ENCODE peak calls at places on chromosomes 2 and 18, in seven cellular contexts. One of them, this sample, is unnamed.

GRCh38 chr18:23146861-23147469 is 11.7 kb downstream of the CABLES1 start:
- DNase-seq in heart left ventricle: no peak
- DNase-seq in IMR-90: no peak
- DNase-seq in tibial nerve: peak; percentile 30
- DNase-seq in cardiac muscle cell: no peak
- DNase-seq in GM06990: no peak
- DNase-seq in A673: no peak
- DNase-seq in this sample: no peak

GRCh38 chr2:44869761-44870160 is 71.7 kb upstream of the SIX3 start:
- DNase-seq in heart left ventricle: no peak
- DNase-seq in IMR-90: no peak
- DNase-seq in tibial nerve: no peak
- DNase-seq in cardiac muscle cell: no peak
- DNase-seq in GM06990: no peak
- DNase-seq in A673: no peak
- DNase-seq in this sample: no peak

GRCh38 chr2:111171337-111171930 is 50.7 kb downstream of the BCL2L11 start:
- DNase-seq in heart left ventricle: no peak
- DNase-seq in IMR-90: no peak
- DNase-seq in tibial nerve: no peak
- DNase-seq in cardiac muscle cell: no peak
- DNase-seq in GM06990: no peak
- DNase-seq in A673: no peak
- DNase-seq in this sample: no peak

GRCh38 chr2:128388414-128389032 is 69.9 kb upstream of the HS6ST1 start:
- DNase-seq in heart left ventricle: no peak
- DNase-seq in IMR-90: peak; percentile 16
- DNase-seq in tibial nerve: no peak
- DNase-seq in cardiac muscle cell: peak; percentile 29
- DNase-seq in GM06990: no peak
- DNase-seq in A673: no peak
- DNase-seq in this sample: no peak

GRCh38 chr2:235116885-235117492 is 165.2 kb downstream of the SH3BP4 start:
- DNase-seq in heart left ventricle: no peak
- DNase-seq in IMR-90: peak; percentile 48
- DNase-seq in tibial nerve: no peak
- DNase-seq in cardiac muscle cell: peak; percentile 65
- DNase-seq in GM06990: no peak
- DNase-seq in A673: peak; percentile 79
- DNase-seq in this sample: no peak

GRCh38 chr2:67836861-67837260 is 225.9 kb downstream of the C1D start:
- DNase-seq in heart left ventricle: no peak
- DNase-seq in IMR-90: no peak
- DNase-seq in tibial nerve: no peak
- DNase-seq in cardiac muscle cell: no peak
- DNase-seq in GM06990: no peak
- DNase-seq in A673: no peak
- DNase-seq in this sample: no peak

GRCh38 chr18:21904856-21905255 is 164.3 kb downstream of the MIB1 start:
- DNase-seq in heart left ventricle: no peak
- DNase-seq in IMR-90: no peak
- DNase-seq in tibial nerve: peak; percentile 39
- DNase-seq in cardiac muscle cell: peak; percentile 34
- DNase-seq in GM06990: no peak
- DNase-seq in A673: no peak
- DNase-seq in this sample: no peak

GRCh38 chr2:98026927-98027522 is 31.3 kb upstream of the TMEM131 start:
- DNase-seq in heart left ventricle: no peak
- DNase-seq in IMR-90: no peak
- DNase-seq in tibial nerve: no peak
- DNase-seq in cardiac muscle cell: no peak
- DNase-seq in GM06990: peak; percentile 80
- DNase-seq in A673: no peak
- DNase-seq in this sample: peak; percentile 79

GRCh38 chr2:159032580-159032979 is 64.1 kb downstream of the TANC1 start:
- DNase-seq in heart left ventricle: no peak
- DNase-seq in IMR-90: no peak
- DNase-seq in tibial nerve: no peak
- DNase-seq in cardiac muscle cell: no peak
- DNase-seq in GM06990: no peak
- DNase-seq in A673: no peak
- DNase-seq in this sample: no peak

GRCh38 chr2:95278637-95279225 is 4.5 kb downstream of the PROM2 start:
- DNase-seq in heart left ventricle: no peak
- DNase-seq in IMR-90: no peak
- DNase-seq in tibial nerve: no peak
- DNase-seq in cardiac muscle cell: no peak
- DNase-seq in GM06990: no peak
- DNase-seq in A673: no peak
- DNase-seq in this sample: no peak

GRCh38 chr18:28174181-28174906 is 2.6 kb downstream of the CDH2 start:
- DNase-seq in heart left ventricle: no peak
- DNase-seq in IMR-90: no peak
- DNase-seq in tibial nerve: no peak
- DNase-seq in cardiac muscle cell: no peak
- DNase-seq in GM06990: no peak
- DNase-seq in A673: no peak
- DNase-seq in this sample: no peak

GRCh38 chr2:232883116-232883721 is 13.2 kb downstream of the SNORC start:
- DNase-seq in heart left ventricle: no peak
- DNase-seq in IMR-90: no peak
- DNase-seq in tibial nerve: no peak
- DNase-seq in cardiac muscle cell: no peak
- DNase-seq in GM06990: no peak
- DNase-seq in A673: no peak
- DNase-seq in this sample: no peak

GRCh38 chr2:174916270-174916930 is 88.8 kb downstream of the CHN1 start:
- DNase-seq in heart left ventricle: no peak
- DNase-seq in IMR-90: no peak
- DNase-seq in tibial nerve: no peak
- DNase-seq in cardiac muscle cell: no peak
- DNase-seq in GM06990: no peak
- DNase-seq in A673: no peak
- DNase-seq in this sample: no peak

GRCh38 chr2:156156580-156156979 is 175.9 kb downstream of the NR4A2 start:
- DNase-seq in heart left ventricle: no peak
- DNase-seq in IMR-90: no peak
- DNase-seq in tibial nerve: no peak
- DNase-seq in cardiac muscle cell: no peak
- DNase-seq in GM06990: no peak
- DNase-seq in A673: no peak
- DNase-seq in this sample: no peak

GRCh38 chr2:38692636-38693318 is 26.9 kb downstream of the GALM start:
- DNase-seq in heart left ventricle: no peak
- DNase-seq in IMR-90: no peak
- DNase-seq in tibial nerve: no peak
- DNase-seq in cardiac muscle cell: no peak
- DNase-seq in GM06990: no peak
- DNase-seq in A673: no peak
- DNase-seq in this sample: no peak

GRCh38 chr2:158459161-158460003 is 2.6 kb downstream of the PKP4 start:
- DNase-seq in heart left ventricle: no peak
- DNase-seq in IMR-90: no peak
- DNase-seq in tibial nerve: no peak
- DNase-seq in cardiac muscle cell: peak; percentile 3
- DNase-seq in GM06990: no peak
- DNase-seq in A673: peak; percentile 31
- DNase-seq in this sample: no peak

GRCh38 chr2:133733856-133734255 is 165.6 kb upstream of the NCKAP5 start:
- DNase-seq in heart left ventricle: no peak
- DNase-seq in IMR-90: peak; percentile 85
- DNase-seq in tibial nerve: no peak
- DNase-seq in cardiac muscle cell: peak; percentile 34
- DNase-seq in GM06990: no peak
- DNase-seq in A673: no peak
- DNase-seq in this sample: no peak

GRCh38 chr18:32373995-32374394 is 96.7 kb downstream of the GAREM1 start:
- DNase-seq in heart left ventricle: no peak
- DNase-seq in IMR-90: peak; percentile 52
- DNase-seq in tibial nerve: no peak
- DNase-seq in cardiac muscle cell: peak; percentile 75
- DNase-seq in GM06990: no peak
- DNase-seq in A673: peak; percentile 77
- DNase-seq in this sample: no peak

GRCh38 chr18:6203791-6204190 is 210.9 kb downstream of the L3MBTL4 start:
- DNase-seq in heart left ventricle: no peak
- DNase-seq in IMR-90: no peak
- DNase-seq in tibial nerve: no peak
- DNase-seq in cardiac muscle cell: no peak
- DNase-seq in GM06990: no peak
- DNase-seq in A673: no peak
- DNase-seq in this sample: no peak

GRCh38 chr2:119006441-119006840 is 64.4 kb downstream of the MARCO start:
- DNase-seq in heart left ventricle: no peak
- DNase-seq in IMR-90: no peak
- DNase-seq in tibial nerve: no peak
- DNase-seq in cardiac muscle cell: no peak
- DNase-seq in GM06990: no peak
- DNase-seq in A673: no peak
- DNase-seq in this sample: no peak

GRCh38 chr18:46096651-46097300 is 1.3 kb downstream of the ATP5F1A start:
- DNase-seq in heart left ventricle: no peak
- DNase-seq in IMR-90: no peak
- DNase-seq in tibial nerve: no peak
- DNase-seq in cardiac muscle cell: no peak
- DNase-seq in GM06990: no peak
- DNase-seq in A673: no peak
- DNase-seq in this sample: peak; percentile 28

GRCh38 chr2:170928036-170928823 is 823 bp upstream of the GORASP2 start:
- DNase-seq in heart left ventricle: no peak
- DNase-seq in IMR-90: peak; percentile 31
- DNase-seq in tibial nerve: no peak
- DNase-seq in cardiac muscle cell: peak; percentile 6
- DNase-seq in GM06990: no peak
- DNase-seq in A673: peak; percentile 39
- DNase-seq in this sample: no peak

GRCh38 chr18:75530548-75531211 is 103.2 kb upstream of the SMIM21 start:
- DNase-seq in heart left ventricle: peak; percentile 76
- DNase-seq in IMR-90: peak; percentile 22
- DNase-seq in tibial nerve: no peak
- DNase-seq in cardiac muscle cell: peak; percentile 46
- DNase-seq in GM06990: no peak
- DNase-seq in A673: no peak
- DNase-seq in this sample: no peak

GRCh38 chr2:237209046-237209375 is 123.3 kb downstream of the COPS8 start:
- DNase-seq in heart left ventricle: no peak
- DNase-seq in IMR-90: no peak
- DNase-seq in tibial nerve: no peak
- DNase-seq in cardiac muscle cell: no peak
- DNase-seq in GM06990: no peak
- DNase-seq in A673: peak; percentile 30
- DNase-seq in this sample: no peak

GRCh38 chr18:79856119-79857080 is 58.7 kb downstream of the KCNG2 start:
- DNase-seq in heart left ventricle: no peak
- DNase-seq in IMR-90: peak; percentile 25
- DNase-seq in tibial nerve: no peak
- DNase-seq in cardiac muscle cell: peak; percentile 63
- DNase-seq in GM06990: peak; percentile 32
- DNase-seq in A673: peak; percentile 78
- DNase-seq in this sample: peak; percentile 60

GRCh38 chr2:173075781-173076556 is at the start of gene MAP3K20:
- DNase-seq in heart left ventricle: peak; percentile 91
- DNase-seq in IMR-90: peak; percentile 71
- DNase-seq in tibial nerve: peak; percentile 63
- DNase-seq in cardiac muscle cell: peak; percentile 78
- DNase-seq in GM06990: peak; percentile 67
- DNase-seq in A673: peak; percentile 83
- DNase-seq in this sample: peak; percentile 72

GRCh38 chr2:208546860-208547650 is 140.5 kb downstream of the PTH2R start:
- DNase-seq in heart left ventricle: no peak
- DNase-seq in IMR-90: no peak
- DNase-seq in tibial nerve: no peak
- DNase-seq in cardiac muscle cell: no peak
- DNase-seq in GM06990: no peak
- DNase-seq in A673: no peak
- DNase-seq in this sample: no peak

GRCh38 chr2:208548689-208549088 is 142.1 kb downstream of the PTH2R start:
- DNase-seq in heart left ventricle: no peak
- DNase-seq in IMR-90: no peak
- DNase-seq in tibial nerve: no peak
- DNase-seq in cardiac muscle cell: no peak
- DNase-seq in GM06990: no peak
- DNase-seq in A673: no peak
- DNase-seq in this sample: no peak

GRCh38 chr2:208546107-208546506 is 139.5 kb downstream of the PTH2R start:
- DNase-seq in heart left ventricle: no peak
- DNase-seq in IMR-90: no peak
- DNase-seq in tibial nerve: no peak
- DNase-seq in cardiac muscle cell: no peak
- DNase-seq in GM06990: no peak
- DNase-seq in A673: no peak
- DNase-seq in this sample: no peak

GRCh38 chr2:208542465-208543041 is 136.0 kb downstream of the PTH2R start:
- DNase-seq in heart left ventricle: no peak
- DNase-seq in IMR-90: no peak
- DNase-seq in tibial nerve: no peak
- DNase-seq in cardiac muscle cell: no peak
- DNase-seq in GM06990: no peak
- DNase-seq in A673: no peak
- DNase-seq in this sample: no peak

GRCh38 chr2:208545398-208546042 is 138.9 kb downstream of the PTH2R start:
- DNase-seq in heart left ventricle: no peak
- DNase-seq in IMR-90: no peak
- DNase-seq in tibial nerve: no peak
- DNase-seq in cardiac muscle cell: no peak
- DNase-seq in GM06990: no peak
- DNase-seq in A673: no peak
- DNase-seq in this sample: no peak
- TF ChIP-seq CTCF in heart left ventricle: no peak
- TF ChIP-seq CTCF in IMR-90: no peak
- TF ChIP-seq CTCF in tibial nerve: no peak
- TF ChIP-seq CTCF in cardiac muscle cell: no peak
- TF ChIP-seq CTCF in GM06990: no peak
- TF ChIP-seq CTCF in A673: no peak
- TF ChIP-seq CTCF in this sample: no peak

GRCh38 chr18:13216732-13217465 is 1.7 kb upstream of the LDLRAD4 start:
- DNase-seq in heart left ventricle: peak; percentile 72
- DNase-seq in IMR-90: no peak
- DNase-seq in tibial nerve: no peak
- DNase-seq in cardiac muscle cell: no peak
- DNase-seq in GM06990: no peak
- DNase-seq in A673: peak; percentile 48
- DNase-seq in this sample: peak; percentile 59
- TF ChIP-seq CTCF in heart left ventricle: peak; percentile 30
- TF ChIP-seq CTCF in IMR-90: no peak
- TF ChIP-seq CTCF in tibial nerve: peak; percentile 39
- TF ChIP-seq CTCF in cardiac muscle cell: peak; percentile 16
- TF ChIP-seq CTCF in GM06990: no peak
- TF ChIP-seq CTCF in A673: peak; percentile 21
- TF ChIP-seq CTCF in this sample: peak; percentile 21

GRCh38 chr18:2656237-2657042 is 914 bp downstream of the SMCHD1 start:
- DNase-seq in heart left ventricle: peak; percentile 72
- DNase-seq in IMR-90: peak; percentile 31
- DNase-seq in tibial nerve: peak; percentile 27
- DNase-seq in cardiac muscle cell: peak; percentile 56
- DNase-seq in GM06990: no peak
- DNase-seq in A673: peak; percentile 45
- DNase-seq in this sample: no peak
- TF ChIP-seq CTCF in heart left ventricle: no peak
- TF ChIP-seq CTCF in IMR-90: no peak
- TF ChIP-seq CTCF in tibial nerve: no peak
- TF ChIP-seq CTCF in cardiac muscle cell: no peak
- TF ChIP-seq CTCF in GM06990: no peak
- TF ChIP-seq CTCF in A673: no peak
- TF ChIP-seq CTCF in this sample: no peak

GRCh38 chr18:5073026-5073944 is 123.8 kb downstream of the AKAIN1 start:
- DNase-seq in heart left ventricle: no peak
- DNase-seq in IMR-90: peak; percentile 15
- DNase-seq in tibial nerve: peak; percentile 11
- DNase-seq in cardiac muscle cell: peak; percentile 14
- DNase-seq in GM06990: no peak
- DNase-seq in A673: peak; percentile 68
- DNase-seq in this sample: peak; percentile 15
- TF ChIP-seq CTCF in heart left ventricle: peak; percentile 49
- TF ChIP-seq CTCF in IMR-90: peak; percentile 36
- TF ChIP-seq CTCF in tibial nerve: peak; percentile 36
- TF ChIP-seq CTCF in cardiac muscle cell: no peak
- TF ChIP-seq CTCF in GM06990: peak; percentile 63
- TF ChIP-seq CTCF in A673: peak; percentile 57
- TF ChIP-seq CTCF in this sample: peak; percentile 57

This sample was measured in GM10248.